ENCODE peak calls at places on chromosomes 13 and 19, in ten cellular contexts. One of them, this sample, is unnamed.

GRCh38 chr19:51514866-51515481 is 13.4 kb upstream of the SIGLEC12 start:
- DNase-seq in HepG2: peak
- DNase-seq in H1: no peak
- DNase-seq in HCT116: peak
- DNase-seq in SK-N-SH: peak
- DNase-seq in K562: peak
- DNase-seq in endothelial cell of umbilical vein: peak
- DNase-seq in WTC11: no peak
- DNase-seq in GM12878: peak
- DNase-seq in A549: peak
- DNase-seq in this sample: peak

GRCh38 chr13:24671367-24672117 is 8.7 kb upstream of the ATP12A start:
- DNase-seq in endothelial cell of umbilical vein: peak
- DNase-seq in A549: peak
- DNase-seq in SK-N-SH: peak
- DNase-seq in K562: peak
- DNase-seq in HepG2: peak
- DNase-seq in GM12878: no peak
- DNase-seq in WTC11: peak
- DNase-seq in HCT116: peak
- DNase-seq in H1: no peak
- DNase-seq in this sample: peak

GRCh38 chr13:97600438-97601080 is 166.6 kb downstream of the RAP2A start:
- DNase-seq in H1: no peak
- DNase-seq in WTC11: no peak
- DNase-seq in GM12878: no peak
- DNase-seq in SK-N-SH: no peak
- DNase-seq in endothelial cell of umbilical vein: peak
- DNase-seq in HCT116: no peak
- DNase-seq in HepG2: peak
- DNase-seq in A549: no peak
- DNase-seq in K562: no peak
- DNase-seq in this sample: peak

GRCh38 chr13:51618626-51619025 is 34.4 kb downstream of the WDFY2 start:
- DNase-seq in HCT116: no peak
- DNase-seq in endothelial cell of umbilical vein: no peak
- DNase-seq in GM12878: no peak
- DNase-seq in K562: no peak
- DNase-seq in HepG2: no peak
- DNase-seq in WTC11: no peak
- DNase-seq in SK-N-SH: no peak
- DNase-seq in H1: no peak
- DNase-seq in A549: no peak
- DNase-seq in this sample: no peak

GRCh38 chr13:26528527-26528926 is 29.0 kb upstream of the WASF3 start:
- DNase-seq in K562: no peak
- DNase-seq in A549: no peak
- DNase-seq in HepG2: no peak
- DNase-seq in WTC11: no peak
- DNase-seq in H1: no peak
- DNase-seq in SK-N-SH: no peak
- DNase-seq in GM12878: no peak
- DNase-seq in HCT116: no peak
- DNase-seq in endothelial cell of umbilical vein: no peak
- DNase-seq in this sample: no peak

GRCh38 chr19:35396240-35396885 is 25.5 kb downstream of the GPR42 start:
- DNase-seq in HCT116: no peak
- DNase-seq in HepG2: no peak
- DNase-seq in K562: no peak
- DNase-seq in SK-N-SH: no peak
- DNase-seq in H1: no peak
- DNase-seq in A549: no peak
- DNase-seq in GM12878: no peak
- DNase-seq in WTC11: no peak
- DNase-seq in endothelial cell of umbilical vein: no peak
- DNase-seq in this sample: no peak

GRCh38 chr19:53506728-53507127 is 31.2 kb upstream of the ZNF331 start:
- DNase-seq in HepG2: no peak
- DNase-seq in K562: no peak
- DNase-seq in SK-N-SH: no peak
- DNase-seq in GM12878: no peak
- DNase-seq in HCT116: no peak
- DNase-seq in H1: no peak
- DNase-seq in WTC11: no peak
- DNase-seq in endothelial cell of umbilical vein: no peak
- DNase-seq in A549: no peak
- DNase-seq in this sample: no peak

GRCh38 chr13:21032656-21033055 is 28.7 kb downstream of the LATS2 start:
- DNase-seq in HepG2: no peak
- DNase-seq in SK-N-SH: no peak
- DNase-seq in GM12878: no peak
- DNase-seq in WTC11: no peak
- DNase-seq in K562: no peak
- DNase-seq in endothelial cell of umbilical vein: no peak
- DNase-seq in H1: no peak
- DNase-seq in A549: no peak
- DNase-seq in HCT116: no peak
- DNase-seq in this sample: no peak

GRCh38 chr13:34017231-34017630 is 199.3 kb downstream of the RFC3 start:
- DNase-seq in HepG2: no peak
- DNase-seq in H1: no peak
- DNase-seq in K562: no peak
- DNase-seq in endothelial cell of umbilical vein: no peak
- DNase-seq in SK-N-SH: no peak
- DNase-seq in HCT116: no peak
- DNase-seq in WTC11: no peak
- DNase-seq in GM12878: no peak
- DNase-seq in A549: no peak
- DNase-seq in this sample: no peak

GRCh38 chr13:33544308-33544707 is 258.8 kb upstream of the STARD13 start:
- DNase-seq in H1: no peak
- DNase-seq in HCT116: no peak
- DNase-seq in SK-N-SH: no peak
- DNase-seq in WTC11: no peak
- DNase-seq in GM12878: no peak
- DNase-seq in K562: no peak
- DNase-seq in endothelial cell of umbilical vein: no peak
- DNase-seq in HepG2: no peak
- DNase-seq in A549: no peak
- DNase-seq in this sample: no peak

GRCh38 chr13:42333613-42334328 is 61.8 kb downstream of the AKAP11 start:
- DNase-seq in WTC11: no peak
- DNase-seq in A549: peak
- DNase-seq in H1: no peak
- DNase-seq in endothelial cell of umbilical vein: peak
- DNase-seq in SK-N-SH: no peak
- DNase-seq in HCT116: no peak
- DNase-seq in K562: no peak
- DNase-seq in HepG2: peak
- DNase-seq in GM12878: no peak
- DNase-seq in this sample: peak

GRCh38 chr19:42552086-42553065 is 24.1 kb upstream of the CEACAM1 start:
- DNase-seq in H1: no peak
- DNase-seq in K562: no peak
- DNase-seq in endothelial cell of umbilical vein: no peak
- DNase-seq in SK-N-SH: no peak
- DNase-seq in HepG2: no peak
- DNase-seq in WTC11: no peak
- DNase-seq in HCT116: no peak
- DNase-seq in GM12878: no peak
- DNase-seq in A549: no peak
- DNase-seq in this sample: no peak

DNA sequence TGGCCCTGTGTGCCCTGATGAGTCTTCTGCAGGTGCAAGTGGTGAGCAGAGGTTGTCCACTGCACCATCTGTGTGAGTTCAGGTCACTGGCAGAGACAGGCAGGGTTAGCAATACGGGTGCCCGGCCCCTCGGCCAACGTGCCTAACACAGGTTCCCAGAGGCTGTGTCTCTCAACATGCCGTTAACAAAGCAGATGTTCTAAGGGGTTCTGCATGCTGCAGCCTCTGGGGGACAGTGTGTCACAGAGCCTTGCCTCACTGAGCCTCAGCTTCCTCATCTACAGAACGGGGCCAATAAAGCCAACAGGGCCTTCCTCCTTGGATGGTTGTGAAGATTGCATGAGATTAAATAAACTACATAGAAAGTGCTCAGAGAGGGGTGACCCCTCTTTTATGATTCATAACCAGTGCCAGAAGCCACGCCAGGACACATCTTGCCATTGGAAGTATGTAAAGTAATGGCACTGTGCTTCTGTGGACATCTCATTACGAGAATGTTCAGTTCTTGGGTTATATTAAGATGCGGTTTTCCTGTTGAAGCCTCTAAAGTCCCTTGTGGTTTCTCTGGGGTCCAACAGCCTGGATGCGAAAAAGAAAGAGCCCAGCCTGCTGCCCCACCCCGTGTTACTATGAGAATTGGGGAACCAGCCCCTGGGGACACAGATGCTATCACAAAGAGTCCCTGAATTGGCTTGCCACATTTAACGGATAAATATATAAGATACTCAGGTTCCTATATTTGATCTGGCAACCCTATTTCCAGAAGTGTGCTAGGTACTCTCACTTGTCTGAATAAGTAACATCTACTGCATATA is 11.2 kb upstream of the ARHGEF18 start:
- DNase-seq in HCT116: no peak
- DNase-seq in WTC11: no peak
- DNase-seq in H1: no peak
- DNase-seq in GM12878: peak
- DNase-seq in SK-N-SH: no peak
- DNase-seq in A549: no peak
- DNase-seq in HepG2: no peak
- DNase-seq in endothelial cell of umbilical vein: no peak
- DNase-seq in K562: no peak
- DNase-seq in this sample: peak
- TF ChIP-seq MAX in HCT116: no peak
- TF ChIP-seq MAX in WTC11: no peak
- TF ChIP-seq MAX in H1: no peak
- TF ChIP-seq MAX in GM12878: no peak
- TF ChIP-seq MAX in SK-N-SH: no peak
- TF ChIP-seq MAX in A549: no peak
- TF ChIP-seq MAX in HepG2: no peak
- TF ChIP-seq MAX in endothelial cell of umbilical vein: no peak
- TF ChIP-seq MAX in K562: no peak
- TF ChIP-seq MAX in this sample: peak

DNA sequence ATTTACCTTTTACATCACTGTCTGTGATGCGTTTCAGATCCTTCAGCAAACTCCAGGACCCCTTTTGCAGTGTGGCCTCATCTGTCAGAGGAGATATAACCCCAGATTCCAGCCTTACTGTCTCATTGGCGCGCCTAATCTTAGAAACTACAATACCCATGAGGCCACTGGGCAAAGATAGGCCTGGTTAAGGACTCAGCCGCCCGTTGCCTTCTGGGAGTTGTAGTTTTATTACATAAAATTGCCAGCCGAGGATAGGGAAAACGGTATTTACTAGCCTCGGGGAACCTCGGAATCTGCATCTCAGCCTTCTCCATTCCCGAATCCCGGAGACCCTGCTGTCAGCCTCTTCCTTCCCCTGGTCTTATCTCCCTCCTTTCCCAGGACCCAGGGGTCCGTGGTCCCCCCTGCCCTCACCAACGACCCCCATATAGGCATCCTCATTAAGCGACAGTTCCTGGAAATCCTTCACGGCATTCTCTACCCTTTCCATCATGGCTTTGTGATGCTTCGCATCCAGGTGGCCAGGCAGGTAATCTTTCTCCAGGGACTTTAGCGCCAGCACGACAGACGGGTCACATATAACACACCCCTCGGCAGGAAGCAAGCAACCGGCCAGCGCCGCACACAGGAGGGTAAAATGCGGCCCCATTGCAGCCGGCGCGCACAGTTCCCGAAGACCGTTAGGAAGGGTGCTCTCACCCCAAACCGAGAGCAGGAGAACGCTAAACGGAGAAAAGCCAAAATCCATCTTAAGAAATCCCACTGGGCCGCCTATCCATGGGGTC is 1.3 kb downstream of the IZUMO1 start:
- DNase-seq in endothelial cell of umbilical vein: peak
- DNase-seq in SK-N-SH: peak
- DNase-seq in WTC11: peak
- DNase-seq in GM12878: no peak
- DNase-seq in HCT116: no peak
- DNase-seq in HepG2: peak
- DNase-seq in A549: peak
- DNase-seq in K562: peak
- DNase-seq in H1: no peak
- DNase-seq in this sample: peak
- TF ChIP-seq MAX in endothelial cell of umbilical vein: no peak
- TF ChIP-seq MAX in SK-N-SH: no peak
- TF ChIP-seq MAX in WTC11: no peak
- TF ChIP-seq MAX in GM12878: no peak
- TF ChIP-seq MAX in HCT116: no peak
- TF ChIP-seq MAX in HepG2: no peak
- TF ChIP-seq MAX in A549: no peak
- TF ChIP-seq MAX in K562: no peak
- TF ChIP-seq MAX in H1: no peak
- TF ChIP-seq MAX in this sample: no peak

DNA sequence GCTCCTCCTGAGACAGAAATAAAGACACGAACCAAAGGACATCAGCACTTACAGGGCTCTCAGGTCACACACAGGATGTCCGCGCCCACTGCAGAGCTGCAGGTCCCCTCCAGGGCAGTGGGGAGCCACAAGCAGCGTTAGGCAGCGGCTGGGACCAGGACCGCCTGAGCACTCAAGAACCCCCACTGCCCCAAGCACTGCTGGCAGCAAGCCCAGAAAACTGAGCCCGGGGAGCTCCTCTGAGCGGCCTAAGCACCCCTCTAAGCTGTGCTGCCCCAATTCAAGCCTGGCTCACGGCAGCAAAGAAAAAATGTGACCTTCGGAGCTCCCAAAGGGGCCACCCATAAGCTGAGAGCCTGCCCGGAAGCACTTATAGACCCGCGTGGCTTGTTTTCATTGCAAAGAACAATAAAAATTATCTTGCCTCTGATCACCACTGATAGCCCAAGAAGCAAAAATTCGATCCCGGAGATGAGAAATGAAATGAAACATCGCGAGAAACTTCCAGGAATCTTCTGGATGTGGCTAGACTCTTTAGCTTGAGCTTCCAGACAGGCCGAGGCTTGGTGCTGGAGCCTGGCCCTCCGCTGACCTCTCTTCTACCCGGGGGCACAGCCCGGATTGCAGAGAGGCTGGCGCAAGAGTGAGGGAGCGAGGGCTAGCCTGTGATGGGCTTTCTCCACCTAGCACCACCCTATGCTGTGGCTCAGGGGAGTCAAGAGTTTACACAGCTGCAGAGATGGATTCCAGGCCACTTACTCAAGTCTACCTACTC is 6.3 kb downstream of the DPP9 start:
- DNase-seq in A549: peak
- DNase-seq in K562: no peak
- DNase-seq in HepG2: peak
- DNase-seq in H1: no peak
- DNase-seq in endothelial cell of umbilical vein: peak
- DNase-seq in WTC11: no peak
- DNase-seq in HCT116: no peak
- DNase-seq in SK-N-SH: peak
- DNase-seq in GM12878: no peak
- DNase-seq in this sample: no peak
- TF ChIP-seq MAX in A549: peak
- TF ChIP-seq MAX in K562: no peak
- TF ChIP-seq MAX in HepG2: no peak
- TF ChIP-seq MAX in H1: no peak
- TF ChIP-seq MAX in endothelial cell of umbilical vein: no peak
- TF ChIP-seq MAX in WTC11: no peak
- TF ChIP-seq MAX in HCT116: no peak
- TF ChIP-seq MAX in SK-N-SH: no peak
- TF ChIP-seq MAX in GM12878: no peak
- TF ChIP-seq MAX in this sample: no peak

GRCh38 chr19:18699403-18700054 is 16.0 kb downstream of the CRTC1 start:
- DNase-seq in endothelial cell of umbilical vein: no peak
- DNase-seq in WTC11: no peak
- DNase-seq in H1: no peak
- DNase-seq in HCT116: no peak
- DNase-seq in GM12878: no peak
- DNase-seq in A549: no peak
- DNase-seq in K562: peak
- DNase-seq in HepG2: no peak
- DNase-seq in SK-N-SH: no peak
- DNase-seq in this sample: no peak
- TF ChIP-seq MAX in endothelial cell of umbilical vein: no peak
- TF ChIP-seq MAX in WTC11: no peak
- TF ChIP-seq MAX in H1: no peak
- TF ChIP-seq MAX in HCT116: no peak
- TF ChIP-seq MAX in GM12878: no peak
- TF ChIP-seq MAX in A549: no peak
- TF ChIP-seq MAX in K562: no peak
- TF ChIP-seq MAX in HepG2: no peak
- TF ChIP-seq MAX in SK-N-SH: no peak
- TF ChIP-seq MAX in this sample: no peak

This sample was measured in NB4.